ENCODE peak calls at places on chromosome 9, in seven cellular contexts. One of them, this sample, is unnamed.

GRCh38 chr9:29160763-29161353 is 1587.6 kb upstream of the C9orf72 start:
- DNase-seq in body of pancreas: peak; percentile 2
- DNase-seq in chondrocyte: no peak
- DNase-seq in endothelial cell: no peak
- DNase-seq in osteocyte: no peak
- DNase-seq in cardiac fibroblast: no peak
- DNase-seq in SK-N-SH: no peak
- DNase-seq in this sample: no peak

GRCh38 chr9:2059131-2059929 is 44.2 kb downstream of the SMARCA2 start:
- DNase-seq in osteocyte: no peak
- DNase-seq in cardiac fibroblast: no peak
- DNase-seq in chondrocyte: no peak
- DNase-seq in SK-N-SH: no peak
- DNase-seq in body of pancreas: no peak
- DNase-seq in endothelial cell: no peak
- DNase-seq in this sample: no peak

GRCh38 chr9:133356391-133357091 is at the start of the genes SURF1 and SURF2:
- DNase-seq in body of pancreas: peak; percentile 91
- DNase-seq in cardiac fibroblast: peak; percentile 67
- DNase-seq in endothelial cell: peak; percentile 69
- DNase-seq in osteocyte: peak; percentile 94
- DNase-seq in SK-N-SH: peak; percentile 97
- DNase-seq in chondrocyte: peak; percentile 92
- DNase-seq in this sample: peak; percentile 86

GRCh38 chr9:115211413-115212204 is 93.7 kb upstream of the TNC start:
- DNase-seq in osteocyte: no peak
- DNase-seq in SK-N-SH: no peak
- DNase-seq in body of pancreas: no peak
- DNase-seq in cardiac fibroblast: no peak
- DNase-seq in endothelial cell: no peak
- DNase-seq in chondrocyte: no peak
- DNase-seq in this sample: no peak

GRCh38 chr9:108093773-108094675 is 604.5 kb upstream of the KLF4 start:
- DNase-seq in body of pancreas: peak; percentile 22
- DNase-seq in chondrocyte: no peak
- DNase-seq in cardiac fibroblast: peak; percentile 35
- DNase-seq in endothelial cell: no peak
- DNase-seq in SK-N-SH: no peak
- DNase-seq in osteocyte: no peak
- DNase-seq in this sample: no peak

GRCh38 chr9:121340676-121341392 is 29.2 kb downstream of the STOM start:
- DNase-seq in chondrocyte: no peak
- DNase-seq in osteocyte: no peak
- DNase-seq in endothelial cell: no peak
- DNase-seq in body of pancreas: no peak
- DNase-seq in cardiac fibroblast: no peak
- DNase-seq in SK-N-SH: no peak
- DNase-seq in this sample: no peak

GRCh38 chr9:13705913-13706312 is 426.4 kb upstream of the MPDZ start:
- DNase-seq in chondrocyte: no peak
- DNase-seq in osteocyte: no peak
- DNase-seq in endothelial cell: no peak
- DNase-seq in SK-N-SH: peak; percentile 1
- DNase-seq in cardiac fibroblast: peak; percentile 94
- DNase-seq in body of pancreas: peak; percentile 41
- DNase-seq in this sample: no peak

GRCh38 chr9:21070171-21070571 is 7.6 kb downstream of the IFNB1 start:
- DNase-seq in cardiac fibroblast: peak; percentile 96
- DNase-seq in chondrocyte: no peak
- DNase-seq in SK-N-SH: no peak
- DNase-seq in endothelial cell: peak; percentile 47
- DNase-seq in osteocyte: no peak
- DNase-seq in body of pancreas: peak; percentile 57
- DNase-seq in this sample: no peak

GRCh38 chr9:98378206-98379193 is 123.1 kb upstream of the TBC1D2 start:
- DNase-seq in cardiac fibroblast: peak; percentile 72
- DNase-seq in osteocyte: no peak
- DNase-seq in body of pancreas: no peak
- DNase-seq in SK-N-SH: no peak
- DNase-seq in endothelial cell: no peak
- DNase-seq in chondrocyte: no peak
- DNase-seq in this sample: no peak

GRCh38 chr9:90974007-90974406 is 172.4 kb downstream of the SYK start:
- DNase-seq in chondrocyte: no peak
- DNase-seq in osteocyte: no peak
- DNase-seq in endothelial cell: no peak
- DNase-seq in SK-N-SH: no peak
- DNase-seq in cardiac fibroblast: peak; percentile 69
- DNase-seq in body of pancreas: no peak
- DNase-seq in this sample: no peak

GRCh38 chr9:84139296-84140100 is 158.9 kb downstream of the RMI1 start:
- DNase-seq in chondrocyte: no peak
- DNase-seq in endothelial cell: no peak
- DNase-seq in body of pancreas: peak; percentile 60
- DNase-seq in osteocyte: no peak
- DNase-seq in SK-N-SH: no peak
- DNase-seq in cardiac fibroblast: peak; percentile 48
- DNase-seq in this sample: no peak

GRCh38 chr9:89564257-89564878 is 40.4 kb upstream of the GADD45G start:
- DNase-seq in osteocyte: no peak
- DNase-seq in endothelial cell: peak; percentile 42
- DNase-seq in SK-N-SH: peak; percentile 48
- DNase-seq in cardiac fibroblast: peak; percentile 5
- DNase-seq in body of pancreas: no peak
- DNase-seq in chondrocyte: no peak
- DNase-seq in this sample: no peak

GRCh38 chr9:2492161-2492560 is 129.4 kb upstream of the VLDLR start:
- DNase-seq in body of pancreas: no peak
- DNase-seq in endothelial cell: no peak
- DNase-seq in osteocyte: no peak
- DNase-seq in SK-N-SH: no peak
- DNase-seq in cardiac fibroblast: no peak
- DNase-seq in chondrocyte: no peak
- DNase-seq in this sample: no peak

GRCh38 chr9:14236586-14236985 is 77.4 kb downstream of the NFIB start:
- DNase-seq in chondrocyte: no peak
- DNase-seq in body of pancreas: no peak
- DNase-seq in osteocyte: no peak
- DNase-seq in SK-N-SH: no peak
- DNase-seq in cardiac fibroblast: no peak
- DNase-seq in endothelial cell: no peak
- DNase-seq in this sample: no peak

GRCh38 chr9:78236511-78236950 is 656 bp downstream of the CEP78 start:
- DNase-seq in osteocyte: no peak
- DNase-seq in cardiac fibroblast: no peak
- DNase-seq in chondrocyte: no peak
- DNase-seq in body of pancreas: no peak
- DNase-seq in endothelial cell: no peak
- DNase-seq in SK-N-SH: no peak
- DNase-seq in this sample: no peak

GRCh38 chr9:128912270-128912853 is 8.4 kb upstream of the PHYHD1 start:
- DNase-seq in body of pancreas: no peak
- DNase-seq in SK-N-SH: no peak
- DNase-seq in endothelial cell: no peak
- DNase-seq in chondrocyte: no peak
- DNase-seq in osteocyte: no peak
- DNase-seq in cardiac fibroblast: peak; percentile 93
- DNase-seq in this sample: no peak

GRCh38 chr9:84856181-84856632 is 186.7 kb downstream of the NTRK2 start:
- DNase-seq in SK-N-SH: no peak
- DNase-seq in chondrocyte: no peak
- DNase-seq in osteocyte: no peak
- DNase-seq in cardiac fibroblast: no peak
- DNase-seq in body of pancreas: no peak
- DNase-seq in endothelial cell: no peak
- DNase-seq in this sample: no peak

DNA sequence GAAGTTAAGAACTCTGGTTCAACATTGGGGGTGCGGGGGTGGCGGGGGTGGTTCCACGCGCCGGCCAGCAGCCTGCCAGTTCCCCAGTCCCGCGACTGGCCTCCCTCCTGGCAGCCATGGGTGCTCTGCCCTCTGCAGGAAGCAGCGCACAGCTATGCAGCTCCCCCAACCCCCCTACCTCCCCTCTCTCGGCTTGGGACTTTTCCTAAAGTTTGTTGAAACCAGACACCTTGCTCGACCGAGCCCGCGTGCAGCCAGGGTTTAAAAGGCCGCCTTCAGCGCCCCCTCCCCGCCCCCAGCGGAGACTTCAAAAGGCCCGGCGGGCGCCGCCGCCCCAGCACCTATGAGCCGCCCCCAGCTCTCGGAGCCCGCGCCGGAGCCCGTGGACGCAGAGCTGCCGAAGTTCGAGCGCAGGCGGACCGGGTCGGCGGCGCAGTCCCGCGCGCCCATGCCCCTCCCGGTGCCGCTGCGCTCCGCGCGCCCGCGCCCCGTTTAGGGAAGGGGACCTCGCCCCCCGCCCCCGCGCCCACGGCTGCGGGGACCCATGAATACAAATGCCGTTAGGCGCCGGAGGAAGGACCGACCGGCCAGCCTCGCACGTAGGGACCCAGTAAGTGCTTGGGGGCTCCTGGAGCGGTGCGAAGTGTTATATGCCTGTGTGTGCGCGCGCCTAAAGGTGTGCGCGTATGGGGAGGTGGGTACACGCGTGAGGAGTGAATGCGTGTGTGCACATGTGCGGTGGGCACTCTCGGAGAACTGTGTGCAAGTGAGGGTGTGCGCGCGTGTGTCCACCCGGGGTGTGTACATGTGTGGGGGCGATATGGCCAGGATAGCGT is 1.4 kb upstream of the COL27A1 start:
- DNase-seq in chondrocyte: no peak
- DNase-seq in body of pancreas: peak; percentile 61
- DNase-seq in cardiac fibroblast: no peak
- DNase-seq in SK-N-SH: peak; percentile 68
- DNase-seq in endothelial cell: peak; percentile 23
- DNase-seq in osteocyte: no peak
- DNase-seq in this sample: no peak
- TF ChIP-seq CTCF in chondrocyte: peak; percentile 76
- TF ChIP-seq CTCF in body of pancreas: no peak
- TF ChIP-seq CTCF in cardiac fibroblast: peak; percentile 31
- TF ChIP-seq CTCF in SK-N-SH: peak; percentile 58
- TF ChIP-seq CTCF in endothelial cell: no peak
- TF ChIP-seq CTCF in osteocyte: peak; percentile 56
- TF ChIP-seq CTCF in this sample: peak; percentile 53

GRCh38 chr9:4741365-4742031 is 496 bp upstream of the AK3 start:
- DNase-seq in SK-N-SH: no peak
- DNase-seq in cardiac fibroblast: no peak
- DNase-seq in osteocyte: no peak
- DNase-seq in endothelial cell: peak; percentile 16
- DNase-seq in chondrocyte: no peak
- DNase-seq in body of pancreas: peak; percentile 67
- DNase-seq in this sample: no peak
- TF ChIP-seq CTCF in SK-N-SH: no peak
- TF ChIP-seq CTCF in cardiac fibroblast: no peak
- TF ChIP-seq CTCF in osteocyte: no peak
- TF ChIP-seq CTCF in endothelial cell: no peak
- TF ChIP-seq CTCF in chondrocyte: no peak
- TF ChIP-seq CTCF in body of pancreas: no peak
- TF ChIP-seq CTCF in this sample: no peak

DNA sequence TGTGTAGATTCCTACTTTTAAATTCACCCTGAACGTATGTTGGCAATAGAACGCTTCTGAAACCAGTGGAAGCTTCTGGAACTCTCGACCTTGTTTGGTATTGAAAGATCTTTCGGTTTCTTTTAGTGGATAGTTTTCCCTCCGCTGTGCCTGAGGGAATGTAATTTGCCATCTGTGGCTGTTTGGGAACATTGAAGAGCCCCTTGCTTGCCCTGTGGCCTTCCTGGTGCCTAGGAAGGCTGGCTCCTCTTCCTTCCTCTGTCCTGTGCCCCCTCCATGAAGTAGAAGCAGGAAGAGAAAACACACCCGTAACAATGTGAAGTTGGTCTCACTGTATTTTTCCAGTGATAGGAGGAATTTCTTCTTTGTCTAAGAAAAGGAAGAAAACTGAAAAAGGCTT is 274.3 kb downstream of the AOPEP start:
- DNase-seq in chondrocyte: no peak
- DNase-seq in cardiac fibroblast: no peak
- DNase-seq in SK-N-SH: no peak
- DNase-seq in endothelial cell: no peak
- DNase-seq in body of pancreas: no peak
- DNase-seq in osteocyte: no peak
- DNase-seq in this sample: no peak
- TF ChIP-seq CTCF in chondrocyte: no peak
- TF ChIP-seq CTCF in cardiac fibroblast: no peak
- TF ChIP-seq CTCF in SK-N-SH: no peak
- TF ChIP-seq CTCF in endothelial cell: no peak
- TF ChIP-seq CTCF in body of pancreas: no peak
- TF ChIP-seq CTCF in osteocyte: no peak
- TF ChIP-seq CTCF in this sample: no peak

GRCh38 chr9:33192493-33193245 is 25.5 kb upstream of the B4GALT1 start:
- DNase-seq in cardiac fibroblast: no peak
- DNase-seq in body of pancreas: no peak
- DNase-seq in endothelial cell: no peak
- DNase-seq in chondrocyte: no peak
- DNase-seq in osteocyte: no peak
- DNase-seq in SK-N-SH: no peak
- DNase-seq in this sample: no peak

GRCh38 chr9:33186457-33187168 is 19.5 kb upstream of the B4GALT1 start:
- DNase-seq in chondrocyte: no peak
- DNase-seq in endothelial cell: no peak
- DNase-seq in body of pancreas: peak; percentile 85
- DNase-seq in SK-N-SH: no peak
- DNase-seq in osteocyte: no peak
- DNase-seq in cardiac fibroblast: peak; percentile 74
- DNase-seq in this sample: no peak

GRCh38 chr9:33189331-33189731 is 22.2 kb upstream of the B4GALT1 start:
- DNase-seq in chondrocyte: no peak
- DNase-seq in SK-N-SH: no peak
- DNase-seq in endothelial cell: no peak
- DNase-seq in body of pancreas: no peak
- DNase-seq in cardiac fibroblast: no peak
- DNase-seq in osteocyte: no peak
- DNase-seq in this sample: no peak

GRCh38 chr9:33187519-33188218 is 20.5 kb upstream of the B4GALT1 start:
- DNase-seq in body of pancreas: no peak
- DNase-seq in SK-N-SH: no peak
- DNase-seq in endothelial cell: no peak
- DNase-seq in chondrocyte: no peak
- DNase-seq in osteocyte: no peak
- DNase-seq in cardiac fibroblast: peak; percentile 59
- DNase-seq in this sample: no peak

GRCh38 chr9:33190021-33190420 is 22.9 kb upstream of the B4GALT1 start:
- DNase-seq in chondrocyte: no peak
- DNase-seq in cardiac fibroblast: no peak
- DNase-seq in osteocyte: no peak
- DNase-seq in endothelial cell: no peak
- DNase-seq in body of pancreas: no peak
- DNase-seq in SK-N-SH: no peak
- DNase-seq in this sample: no peak
- TF ChIP-seq CTCF in chondrocyte: no peak
- TF ChIP-seq CTCF in cardiac fibroblast: no peak
- TF ChIP-seq CTCF in osteocyte: no peak
- TF ChIP-seq CTCF in endothelial cell: no peak
- TF ChIP-seq CTCF in body of pancreas: no peak
- TF ChIP-seq CTCF in SK-N-SH: no peak
- TF ChIP-seq CTCF in this sample: no peak